ENCODE peak calls at places on chromosomes 13 and 19, in seven cellular contexts. K, G, S, D, I, C and O are unnamed samples.

GRCh38 chr19:39193785-39194184 is 3.0 kb upstream of the NCCRP1 start:
- DNase-seq in C (no peak), D (no peak), I (no peak), K (no peak), S (no peak), G (no peak), O (no peak)

GRCh38 chr19:27795369-27795768 is 1417.6 kb downstream of the UQCRFS1 start:
- DNase-seq in S (no peak), C (no peak), K (no peak), D (no peak), I (no peak), G (no peak), O (no peak)

GRCh38 chr19:9885077-9885552 is 50.0 kb downstream of the PIN1 start:
- DNase-seq in I (no peak), G (peak), K (no peak), D (no peak), S (peak), C (no peak), O (no peak)

GRCh38 chr19:3366761-3367571 is 583 bp downstream of the NFIC start:
- DNase-seq in K (no peak), S (peak), I (peak), G (peak), D (no peak), C (no peak), O (no peak)

GRCh38 chr19:16825312-16826168 is 3.7 kb upstream of the SIN3B start:
- DNase-seq in G (peak), C (no peak), S (peak), K (no peak), D (peak), I (peak), O (no peak)

GRCh38 chr13:71830736-71831135 is 36.3 kb downstream of the DACH1 start:
- DNase-seq in D (no peak), C (no peak), G (no peak), K (no peak), I (no peak), S (no peak), O (no peak)

GRCh38 chr19:40612831-40613668 is 11.9 kb downstream of the LTBP4 start:
- DNase-seq in G (peak), S (no peak), K (no peak), I (no peak), C (no peak), D (peak), O (no peak)

GRCh38 chr19:45305421-45305820 is 17.3 kb downstream of the CKM start:
- DNase-seq in D (no peak), K (no peak), I (no peak), G (no peak), C (no peak), S (no peak), O (no peak)

GRCh38 chr19:50720181-50720920 is 749 bp upstream of the SHANK1 start:
- DNase-seq in C (no peak), K (no peak), S (no peak), G (no peak), D (no peak), I (no peak), O (no peak)

GRCh38 chr13:64672751-64673150 is 2557.4 kb downstream of the PCDH9 start:
- DNase-seq in K (no peak), I (no peak), G (no peak), S (no peak), D (no peak), C (no peak), O (no peak)

GRCh38 chr13:94390881-94391280 is 88.6 kb downstream of the DCT start:
- DNase-seq in S (no peak), D (no peak), K (no peak), I (no peak), G (no peak), C (no peak), O (no peak)